ENCODE peak calls at places on chromosome 6, in eight cellular contexts. F, U, N, R, J, O, L and X are unnamed samples.
A peak's percentile ranks its signal among the peaks of the same experiment; 100 is the strongest.

GRCh38 chr6:138410972-138411667 is 7.1 kb downstream of the HEBP2 start:
- DNase-seq in F (no peak), U (peak; percentile 29), N (peak; percentile 86), R (peak; percentile 50), J (no peak), O (peak; percentile 80), L (no peak), X (peak; percentile 47)

GRCh38 chr6:27279513-27280063 is 32.1 kb downstream of the PRSS16 start:
- DNase-seq in F (no peak), U (no peak), N (peak; percentile 4), R (no peak), J (no peak), O (no peak), L (no peak), X (no peak)

GRCh38 chr6:107956586-107957164 is 1.3 kb downstream of the SEC63 start:
- DNase-seq in F (no peak), U (peak; percentile 55), N (no peak), R (peak; percentile 47), J (no peak), O (peak; percentile 26), L (no peak), X (no peak)

GRCh38 chr6:161152904-161153662 is 120.8 kb downstream of the AGPAT4 start:
- DNase-seq in F (no peak), U (peak; percentile 15), N (no peak), R (no peak), J (no peak), O (peak; percentile 26), L (no peak), X (no peak)

GRCh38 chr6:84052204-84052882 is 18.8 kb downstream of the MRAP2 start:
- DNase-seq in F (peak; percentile 6), U (peak; percentile 78), N (peak; percentile 25), R (peak; percentile 80), J (no peak), O (peak; percentile 26), L (no peak), X (peak; percentile 46)

GRCh38 chr6:85329193-85329592 is 120.7 kb upstream of the NT5E start:
- DNase-seq in F (no peak), U (no peak), N (no peak), R (no peak), J (no peak), O (no peak), L (no peak), X (no peak)

GRCh38 chr6:148404456-148405022 is 61.9 kb downstream of the SASH1 start:
- DNase-seq in F (no peak), U (no peak), N (no peak), R (no peak), J (no peak), O (no peak), L (no peak), X (no peak)

GRCh38 chr6:79648315-79648714 is 17.2 kb downstream of the SH3BGRL2 start:
- DNase-seq in F (no peak), U (no peak), N (no peak), R (no peak), J (no peak), O (no peak), L (no peak), X (no peak)

GRCh38 chr6:10414766-10415592 is at the start of gene TFAP2A:
- DNase-seq in F (no peak), U (peak; percentile 61), N (peak; percentile 94), R (no peak), J (no peak), O (peak; percentile 70), L (no peak), X (peak; percentile 28)

GRCh38 chr6:114008331-114008730 is 37.4 kb upstream of the HDAC2 start:
- DNase-seq in F (no peak), U (no peak), N (no peak), R (no peak), J (no peak), O (no peak), L (no peak), X (no peak)

GRCh38 chr6:161338015-161338414 is 64.2 kb upstream of the AGPAT4 start:
- DNase-seq in F (no peak), U (no peak), N (no peak), R (no peak), J (no peak), O (no peak), L (no peak), X (no peak)

GRCh38 chr6:136886110-136886509 is 36.0 kb upstream of the SLC35D3 start:
- DNase-seq in F (no peak), U (no peak), N (no peak), R (no peak), J (no peak), O (peak; percentile 60), L (no peak), X (no peak)

GRCh38 chr6:155297669-155298068 is 16.6 kb downstream of the TFB1M start:
- DNase-seq in F (no peak), U (no peak), N (no peak), R (no peak), J (no peak), O (no peak), L (no peak), X (no peak)

GRCh38 chr6:53090576-53090975 is 25.4 kb downstream of the FBXO9 start:
- DNase-seq in F (no peak), U (peak; percentile 23), N (no peak), R (peak; percentile 31), J (no peak), O (no peak), L (no peak), X (peak; percentile 64)